ENCODE peak calls at places on chromosomes 13 and 19, in four cellular contexts. S is colonic mucosa; U is stimulated activated CD4-positive, alpha-beta T cell treated with anti-CD3 and anti-CD28 coated beads, TNF-alpha, amount 100 ng/mL, for 48 hours; R is NCI-H1105. H is an unnamed sample.

GRCh38 chr13:39816936-39817335 is 161.5 kb downstream of the COG6 start:
- DNase-seq in R (no peak), S (no peak), U (no peak), H (no peak)

GRCh38 chr13:97192166-97192565 is 30.0 kb upstream of the MBNL2 start:
- DNase-seq in S (no peak), R (no peak), U (no peak), H (no peak)

GRCh38 chr13:22092791-22093545 is 422.1 kb downstream of the FGF9 start:
- DNase-seq in U (no peak), R (no peak), S (no peak), H (no peak)

GRCh38 chr13:46554971-46555370 is 2.0 kb downstream of the LRCH1 start:
- DNase-seq in S (no peak), U (no peak), R (no peak), H (no peak)

GRCh38 chr13:25686831-25687495 is 315.2 kb downstream of the ATP8A2 start:
- DNase-seq in U (no peak), R (no peak), S (peak), H (no peak)

GRCh38 chr19:38710928-38711725 is 33.1 kb downstream of the CAPN12 start:
- DNase-seq in R (no peak), U (no peak), S (no peak), H (no peak)

GRCh38 chr19:41223431-41224234 is 4.6 kb downstream of the AXL start:
- DNase-seq in S (no peak), R (no peak), U (no peak), H (no peak)

GRCh38 chr13:104314926-104315535 is 1248.8 kb upstream of the SLC10A2 start:
- DNase-seq in R (no peak), S (no peak), U (no peak), H (no peak)

GRCh38 chr19:42567567-42567966 is 27.2 kb downstream of the CEACAM8 start:
- DNase-seq in S (no peak), U (no peak), R (no peak), H (no peak)

GRCh38 chr13:38264363-38265134 is 85.1 kb upstream of the UFM1 start:
- DNase-seq in S (no peak), R (no peak), U (no peak), H (no peak)